ENCODE peak calls at places on chromosomes 6 and 20, in seven cellular contexts. Q is DMS153, J is NCI-H460, N is cardiac muscle cell, G is progenitor cell of endocrine pancreas, P is HAP-1, I is HT1080. O is an unnamed sample.

GRCh38 chr6:111653961-111654360 is 48.3 kb upstream of the TRAF3IP2 start:
- DNase-seq in G (no peak), J (no peak), P (no peak), N (no peak), Q (peak), I (no peak), O (no peak)

GRCh38 chr6:123489589-123489988 is 147.2 kb downstream of the TRDN start:
- DNase-seq in P (no peak), N (no peak), Q (no peak), I (no peak), J (no peak), G (no peak), O (no peak)

GRCh38 chr20:20010639-20011500 is 6.3 kb upstream of the NAA20 start:
- DNase-seq in I (no peak), G (no peak), P (no peak), J (peak), N (no peak), Q (peak), O (no peak)

GRCh38 chr6:165834613-165835259 is 171.7 kb upstream of the PDE10A start:
- DNase-seq in Q (peak), J (no peak), P (no peak), G (no peak), N (no peak), I (peak), O (no peak)

GRCh38 chr6:163123098-163123497 is 291.4 kb upstream of the QKI start:
- DNase-seq in P (peak), I (no peak), N (no peak), J (no peak), Q (no peak), G (no peak), O (no peak)

GRCh38 chr6:134795001-134795400 is 154.9 kb downstream of the ALDH8A1 start:
- DNase-seq in I (no peak), P (no peak), N (peak), J (no peak), Q (no peak), G (no peak), O (no peak)

GRCh38 chr6:80433666-80434025 is 327.2 kb downstream of the BCKDHB start:
- DNase-seq in I (no peak), N (no peak), Q (no peak), J (no peak), G (no peak), P (no peak), O (no peak)

GRCh38 chr20:51931321-51931720 is 129.0 kb upstream of the SALL4 start:
- DNase-seq in Q (no peak), G (no peak), J (no peak), I (no peak), P (no peak), N (peak), O (no peak)

GRCh38 chr6:113574147-113574546 is 283.0 kb upstream of the MARCKS start:
- DNase-seq in P (no peak), J (no peak), Q (peak), N (no peak), I (no peak), G (no peak), O (no peak)

GRCh38 chr20:59647271-59647670 is 42.9 kb downstream of the PHACTR3 start:
- DNase-seq in N (no peak), G (no peak), Q (no peak), I (no peak), P (no peak), J (no peak), O (no peak)

GRCh38 chr6:84635081-84635745 is 129.2 kb downstream of the TBX18 start:
- DNase-seq in P (no peak), N (peak), J (no peak), Q (no peak), G (no peak), I (peak), O (no peak)